ENCODE peak calls at places on chromosomes 11 and 22, in five cellular contexts. F is HCT116, M is K562, L is HepG2, X is GM12878. E is an unnamed sample.

GRCh38 chr22:46066691-46067090 is 83.6 kb upstream of the PPARA start:
- DNase-seq in F (no peak), M (no peak), L (no peak), X (no peak), E (no peak)

GRCh38 chr11:124799384-124800225 is 601 bp downstream of the MSANTD2 start:
- DNase-seq in F (no peak), M (peak; percentile 39), L (no peak), X (no peak), E (peak; percentile 82)

GRCh38 chr22:46652081-46652929 is 32.1 kb downstream of the GRAMD4 start:
- DNase-seq in F (no peak), M (peak; percentile 66), L (peak; percentile 91), X (no peak), E (no peak)

GRCh38 chr11:32090774-32091370 is at the start of gene RCN1:
- DNase-seq in F (no peak), M (peak; percentile 17), L (peak; percentile 13), X (no peak), E (peak; percentile 93)

GRCh38 chr11:134048028-134048427 is 20.8 kb upstream of the JAM3 start:
- DNase-seq in F (no peak), M (no peak), L (no peak), X (no peak), E (no peak)

GRCh38 chr22:47534150-47535133 is 772.0 kb downstream of the TBC1D22A start:
- DNase-seq in F (no peak), M (no peak), L (no peak), X (no peak), E (no peak)

GRCh38 chr11:134559617-134559992 is 147.6 kb upstream of the B3GAT1 start:
- DNase-seq in F (no peak), M (no peak), L (no peak), X (no peak), E (peak; percentile 59)

GRCh38 chr11:395866-396265 is 1.9 kb downstream of the PKP3 start:
- DNase-seq in F (no peak), M (no peak), L (no peak), X (no peak), E (no peak)

GRCh38 chr11:35511666-35512065 is 13.8 kb downstream of the PAMR1 start:
- DNase-seq in F (no peak), M (no peak), L (no peak), X (no peak), E (no peak)

GRCh38 chr11:107915229-107915628 is 13.0 kb upstream of the RAB39A start:
- DNase-seq in F (no peak), M (no peak), L (no peak), X (no peak), E (no peak)

GRCh38 chr22:43253839-43254238 is 66.9 kb upstream of the TTLL12 start:
- DNase-seq in F (no peak), M (no peak), L (no peak), X (no peak), E (no peak)

GRCh38 chr11:65041206-65042035 is at the start of gene SAC3D1:
- DNase-seq in F (peak; percentile 19), M (peak; percentile 71), L (no peak), X (no peak), E (peak; percentile 89)

GRCh38 chr11:27754035-27755017 is 54.1 kb upstream of the BDNF start:
- DNase-seq in F (no peak), M (peak; percentile 0), L (no peak), X (no peak), E (no peak)

GRCh38 chr11:87097582-87097981 is 59.8 kb downstream of the TMEM135 start:
- DNase-seq in F (peak; percentile 19), M (peak; percentile 84), L (peak; percentile 87), X (no peak), E (peak; percentile 69)

GRCh38 chr11:76166314-76166713 is 40.0 kb downstream of the WNT11 start:
- DNase-seq in F (no peak), M (no peak), L (no peak), X (peak; percentile 54), E (no peak)

GRCh38 chr11:42244376-42244775 is 784.9 kb upstream of the LRRC4C start:
- DNase-seq in F (no peak), M (no peak), L (no peak), X (no peak), E (no peak)

GRCh38 chr11:83235825-83236224 is 42.3 kb downstream of the ANKRD42 start:
- DNase-seq in F (no peak), M (no peak), L (no peak), X (no peak), E (no peak)

GRCh38 chr11:134562176-134562575 is 150.1 kb upstream of the B3GAT1 start:
- DNase-seq in F (no peak), M (no peak), L (no peak), X (no peak), E (no peak)

GRCh38 chr11:47107709-47108108 is 69.0 kb downstream of the ARFGAP2 start:
- DNase-seq in F (no peak), M (no peak), L (no peak), X (no peak), E (no peak)

GRCh38 chr11:110134120-110134519 is 40.9 kb downstream of the ZC3H12C start:
- DNase-seq in F (no peak), M (no peak), L (no peak), X (no peak), E (no peak)

GRCh38 chr11:66800720-66801428 is 42.4 kb upstream of the RCE1 start:
- DNase-seq in F (no peak), M (no peak), L (no peak), X (peak; percentile 66), E (no peak)

GRCh38 chr22:25953276-25953675 is 211.3 kb downstream of the MYO18B start:
- DNase-seq in F (no peak), M (no peak), L (peak; percentile 8), X (no peak), E (no peak)

GRCh38 chr11:120564573-120565301 is 53.2 kb downstream of the GRIK4 start:
- DNase-seq in F (no peak), M (peak; percentile 5), L (no peak), X (peak; percentile 49), E (peak; percentile 68)

GRCh38 chr11:45489281-45489906 is 176.0 kb downstream of the CHST1 start:
- DNase-seq in F (no peak), M (no peak), L (no peak), X (no peak), E (no peak)
- TF ChIP-seq YY1 in F (no peak), M (no peak), L (no peak), X (no peak), E (no peak)

GRCh38 chr11:117686711-117687110 is 110.3 kb downstream of the DSCAML1 start:
- DNase-seq in F (no peak), M (no peak), L (no peak), X (no peak), E (no peak)
- TF ChIP-seq RAD21 in F (no peak), M (no peak), L (no peak), X (no peak), E (no peak)

GRCh38 chr22:49658902-49659280 is 168.8 kb downstream of the BRD1 start:
- DNase-seq in F (no peak), M (no peak), L (no peak), X (no peak), E (no peak)

GRCh38 chr22:49657275-49657973 is 170.2 kb downstream of the BRD1 start:
- DNase-seq in F (peak; percentile 71), M (peak; percentile 92), L (no peak), X (peak; percentile 67), E (no peak)

GRCh38 chr22:49655168-49655812 is 172.4 kb downstream of the BRD1 start:
- DNase-seq in F (no peak), M (no peak), L (no peak), X (no peak), E (no peak)

GRCh38 chr22:49657974-49658550 is 169.6 kb downstream of the BRD1 start:
- DNase-seq in F (no peak), M (no peak), L (no peak), X (no peak), E (no peak)

DNA sequence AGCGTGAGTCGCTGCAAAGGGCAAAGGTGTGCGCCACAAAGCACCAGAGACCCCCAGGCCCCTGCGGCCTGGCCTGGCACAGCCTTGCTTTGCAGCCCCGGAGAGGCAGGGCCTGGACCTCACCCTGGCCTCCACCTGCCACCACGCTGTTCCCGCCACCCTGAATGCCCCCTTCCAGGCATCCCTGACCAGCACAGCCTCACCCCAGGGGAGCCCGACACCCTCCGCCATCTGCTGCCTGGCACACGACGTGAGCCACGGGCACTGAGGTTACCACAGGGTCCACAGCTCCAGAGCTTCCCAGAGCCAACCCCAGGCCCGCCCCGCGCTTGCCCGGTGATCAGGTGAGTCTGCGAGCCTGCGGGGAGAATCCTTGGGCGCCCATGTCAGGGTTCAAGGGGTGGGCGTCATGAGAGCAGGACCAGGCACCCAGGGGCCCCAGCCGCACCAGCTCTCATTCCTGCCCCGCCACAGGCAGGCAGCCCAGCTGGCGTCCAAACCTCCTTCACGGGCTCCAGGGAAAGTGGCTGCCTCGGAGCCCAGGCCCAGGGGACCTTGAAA is 171.3 kb downstream of the BRD1 start:
- DNase-seq in F (no peak), M (no peak), L (no peak), X (no peak), E (no peak)
- TF ChIP-seq REST in F (no peak), M (no peak), L (no peak), X (no peak), E (no peak)

GRCh38 chr11:113951487-113951886 is 23.4 kb upstream of the HTR3A start:
- DNase-seq in F (no peak), M (no peak), L (no peak), X (no peak), E (peak; percentile 25)
- TF ChIP-seq YY1 in F (no peak), M (no peak), L (no peak), X (no peak), E (no peak)

E was measured in SK-N-SH.